ENCODE peak calls at places on chromosomes 2 and 18, in eight cellular contexts. B is fibroblast of lung; L is CD8-positive, alpha-beta memory T cell; F is aorta; Z is PC-3; J is hepatocyte; T is astrocyte; D is right cardiac atrium. U is an unnamed sample. For H3K4me1, the result is how much of the 10 kb centered on the place peaks cover.

GRCh38 chr2:187580462-187581124 is 26.4 kb upstream of the TFPI start:
- DNase-seq in Z (peak), J (peak), L (no peak), F (no peak), D (no peak), B (peak), T (peak), U (peak)

GRCh38 chr2:27095745-27096651 is 9.4 kb downstream of the KHK start:
- DNase-seq in T (no peak), L (no peak), B (peak), J (peak), F (peak), Z (peak), D (peak), U (peak)

GRCh38 chr2:120749506-120750431 is 14.1 kb downstream of the GLI2 start:
- DNase-seq in F (no peak), J (no peak), T (peak), Z (no peak), L (no peak), B (peak), D (no peak), U (no peak)

GRCh38 chr2:99710720-99711612 is 221.1 kb upstream of the REV1 start:
- DNase-seq in D (peak), J (no peak), F (no peak), Z (no peak), B (peak), L (no peak), T (peak), U (no peak)

GRCh38 chr2:181203412-181203811 is 223.0 kb downstream of the UBE2E3 start:
- DNase-seq in Z (peak), F (no peak), D (no peak), B (peak), T (peak), J (peak), L (no peak), U (no peak)

GRCh38 chr2:116687381-116687780 is 1127.1 kb upstream of the DDX18 start:
- DNase-seq in F (no peak), T (no peak), J (no peak), B (no peak), L (no peak), Z (no peak), D (no peak), U (no peak)

GRCh38 chr2:70977605-70978205 is 725 bp upstream of the ANKRD53 start:
- DNase-seq in J (no peak), T (peak), L (no peak), B (peak), Z (peak), D (no peak), F (no peak), U (peak)

GRCh38 chr2:216508229-216508628 is 9.6 kb downstream of the RPL37A start:
- DNase-seq in T (no peak), B (no peak), L (no peak), D (no peak), F (no peak), Z (no peak), J (no peak), U (no peak)

GRCh38 chr18:76957384-76958355 is 135.3 kb downstream of the ZNF236 start:
- DNase-seq in J (no peak), L (no peak), Z (no peak), T (no peak), F (no peak), D (no peak), B (no peak), U (no peak)

GRCh38 chr18:57789105-57789504 is 14.0 kb downstream of the ATP8B1 start:
- DNase-seq in T (peak), J (no peak), D (no peak), L (no peak), F (no peak), B (peak), Z (peak), U (no peak)

GRCh38 chr2:28543316-28544068 is 47.6 kb downstream of the PLB1 start:
- DNase-seq in J (no peak), T (no peak), Z (no peak), D (no peak), F (no peak), L (no peak), B (no peak), U (no peak)

GRCh38 chr18:50560681-50561629 is 1.1 kb downstream of the MAPK4 start:
- DNase-seq in T (no peak), D (peak), F (no peak), L (no peak), J (peak), B (no peak), Z (no peak), U (no peak)

GRCh38 chr2:203909192-203909945 is 27.2 kb upstream of the ICOS start:
- DNase-seq in B (peak), J (peak), Z (peak), F (no peak), D (no peak), T (peak), L (no peak), U (peak)

GRCh38 chr2:207939342-207940108 is 85.8 kb downstream of the PLEKHM3 start:
- DNase-seq in T (no peak), Z (peak), B (no peak), F (no peak), D (no peak), J (peak), L (no peak), U (no peak)

GRCh38 chr2:16538691-16539090 is 126.9 kb downstream of the CYRIA start:
- DNase-seq in J (no peak), B (no peak), T (no peak), F (no peak), Z (no peak), L (no peak), D (no peak), U (no peak)

GRCh38 chr2:23803965-23804542 is 122.9 kb downstream of the ATAD2B start:
- DNase-seq in F (no peak), B (peak), Z (peak), L (no peak), J (peak), D (peak), T (peak), U (no peak)

GRCh38 chr2:105763076-105763475 is 18.4 kb downstream of the NCK2 start:
- DNase-seq in J (no peak), B (no peak), L (no peak), T (no peak), D (no peak), Z (no peak), F (no peak), U (no peak)

GRCh38 chr2:239075918-239076727 is 228.2 kb downstream of the TWIST2 start:
- DNase-seq in D (peak), F (peak), J (no peak), B (no peak), L (no peak), T (no peak), Z (no peak), U (no peak)

GRCh38 chr2:236536727-236537398 is 32.8 kb upstream of the ACKR3 start:
- DNase-seq in D (peak), B (no peak), T (no peak), J (no peak), L (peak), Z (no peak), F (no peak), U (peak)

GRCh38 chr18:71426441-71426840 is 1117.7 kb downstream of the CBLN2 start:
- DNase-seq in F (no peak), B (no peak), T (no peak), L (no peak), J (no peak), D (no peak), Z (no peak), U (no peak)

GRCh38 chr2:148519013-148519412 is 125.5 kb upstream of the EPC2 start:
- DNase-seq in T (no peak), B (no peak), D (no peak), F (no peak), L (no peak), J (no peak), Z (no peak), U (no peak)

GRCh38 chr2:24456610-24457556 is 34.2 kb upstream of the NCOA1 start:
- DNase-seq in B (peak), L (no peak), F (peak), D (peak), T (peak), Z (peak), J (peak), U (no peak)

GRCh38 chr2:25545899-25546298 is 127.5 kb downstream of the DTNB start:
- DNase-seq in F (no peak), T (no peak), J (no peak), B (no peak), Z (no peak), L (no peak), D (no peak), U (no peak)

GRCh38 chr2:104043864-104044263 is 810.1 kb upstream of the POU3F3 start:
- DNase-seq in F (no peak), J (no peak), D (no peak), L (no peak), Z (no peak), T (no peak), B (no peak), U (peak)

GRCh38 chr18:60266558-60266957 is 106.0 kb downstream of the MC4R start:
- DNase-seq in L (no peak), F (no peak), Z (no peak), T (peak), J (no peak), D (peak), B (peak), U (no peak)

DNA sequence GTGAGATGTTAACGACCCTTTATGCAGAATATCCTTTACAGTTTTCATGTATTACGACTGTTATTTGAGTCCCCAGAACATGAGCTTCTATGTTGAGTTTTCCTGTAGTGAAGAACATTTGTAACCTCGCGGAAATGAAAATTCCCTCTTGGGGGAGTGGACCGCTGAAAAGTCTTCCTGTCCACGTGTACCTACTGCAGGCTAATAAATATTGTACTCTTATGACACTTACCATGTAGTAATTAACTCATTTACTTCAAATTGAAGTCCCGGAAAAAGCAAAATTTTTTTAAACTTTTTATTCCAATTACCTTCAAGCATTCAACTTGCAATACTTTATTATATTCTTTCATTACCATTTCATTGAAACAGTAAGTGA is 1.1 kb downstream of the ERLEC1 start:
- DNase-seq in J (peak), Z (peak), T (no peak), B (no peak), F (no peak), L (no peak), D (no peak), U (peak)
- H3K4me1 ChIP-seq in J (under half), Z (under half), T (under half), B (under half), F (under half), L (under half), D (under half), U (under half)

GRCh38 chr2:172251231-172251630 is 148.5 kb upstream of the DLX2 start:
- DNase-seq in L (no peak), F (no peak), B (peak), D (no peak), T (peak), J (no peak), Z (peak), U (no peak)
- H3K4me1 ChIP-seq in L (under half), F (under half), B (under half), D (under half), T (half or more), J (under half), Z (half or more), U (under half)

GRCh38 chr2:84986018-84986417 is 15.1 kb downstream of the KCMF1 start:
- DNase-seq in D (no peak), L (no peak), F (no peak), J (no peak), Z (no peak), T (no peak), B (peak), U (no peak)
- H3K4me1 ChIP-seq in D (under half), L (half or more), F (under half), J (under half), Z (under half), T (under half), B (under half), U (under half)

GRCh38 chr2:108633379-108633778 is 85.9 kb upstream of the RANBP2 start:
- DNase-seq in B (no peak), T (no peak), D (no peak), J (no peak), Z (no peak), F (no peak), L (no peak), U (no peak)
- H3K4me1 ChIP-seq in B (under half), T (under half), D (under half), J (half or more), Z (under half), F (under half), L (under half), U (under half)

GRCh38 chr2:47073641-47074040 is 81.5 kb downstream of the STPG4 start:
- DNase-seq in Z (no peak), F (peak), D (peak), B (no peak), J (no peak), T (no peak), L (no peak), U (no peak)
- H3K4me1 ChIP-seq in Z (half or more), F (under half), D (under half), B (half or more), J (under half), T (half or more), L (under half), U (under half)

GRCh38 chr2:217973008-217973787 is 29.6 kb downstream of the TNS1 start:
- DNase-seq in F (no peak), J (no peak), Z (no peak), L (no peak), D (peak), T (no peak), B (no peak), U (no peak)

GRCh38 chr2:217971166-217971565 is 31.6 kb downstream of the TNS1 start:
- DNase-seq in B (no peak), T (no peak), D (no peak), L (no peak), F (no peak), Z (no peak), J (no peak), U (no peak)

GRCh38 chr2:217972490-217972889 is 30.3 kb downstream of the TNS1 start:
- DNase-seq in L (no peak), D (peak), Z (no peak), B (no peak), J (no peak), T (no peak), F (no peak), U (no peak)

GRCh38 chr2:217970206-217970605 is 32.6 kb downstream of the TNS1 start:
- DNase-seq in D (no peak), L (no peak), J (no peak), T (no peak), B (no peak), F (no peak), Z (no peak), U (no peak)

GRCh38 chr2:217972037-217972436 is 30.8 kb downstream of the TNS1 start:
- DNase-seq in D (no peak), F (no peak), T (no peak), B (no peak), L (no peak), Z (no peak), J (no peak), U (no peak)
- H3K4me1 ChIP-seq in D (under half), F (under half), T (under half), B (under half), L (under half), Z (under half), J (under half), U (under half)

GRCh38 chr18:3248062-3248669 is 565 bp downstream of the MYL12A start:
- DNase-seq in L (no peak), B (peak), J (peak), T (peak), F (no peak), D (no peak), Z (no peak), U (peak)

GRCh38 chr18:3247243-3248061 is at the start of gene MYL12A:
- DNase-seq in B (peak), L (peak), Z (peak), J (peak), T (peak), D (peak), F (peak), U (peak)

GRCh38 chr18:3245185-3245564 is 2.4 kb upstream of the MYL12A start:
- DNase-seq in F (no peak), L (no peak), J (no peak), Z (no peak), D (no peak), B (no peak), T (no peak), U (no peak)

GRCh38 chr18:3245853-3246635 is 1.6 kb upstream of the MYL12A start:
- DNase-seq in Z (peak), B (peak), F (peak), D (peak), L (peak), T (peak), J (peak), U (peak)

GRCh38 chr18:3246636-3247242 is 862 bp upstream of the MYL12A start:
- DNase-seq in J (no peak), L (no peak), T (no peak), B (no peak), Z (peak), F (peak), D (peak), U (peak)
- H3K4me1 ChIP-seq in J (under half), L (under half), T (under half), B (under half), Z (under half), F (under half), D (under half), U (under half)

GRCh38 chr18:45103319-45104070 is 422.8 kb downstream of the SETBP1 start:
- DNase-seq in D (no peak), F (no peak), B (no peak), L (no peak), J (no peak), Z (no peak), T (no peak), U (peak)

GRCh38 chr18:45104071-45104440 is 423.4 kb downstream of the SETBP1 start:
- DNase-seq in L (no peak), B (no peak), J (no peak), Z (no peak), D (no peak), F (no peak), T (no peak), U (peak)

GRCh38 chr18:45107425-45107824 is 426.7 kb downstream of the SETBP1 start:
- DNase-seq in T (peak), B (peak), D (no peak), J (no peak), Z (peak), F (no peak), L (no peak), U (no peak)

GRCh38 chr18:45108754-45109153 is 428.1 kb downstream of the SETBP1 start:
- DNase-seq in D (no peak), F (no peak), T (no peak), Z (no peak), L (no peak), B (no peak), J (no peak), U (no peak)

DNA sequence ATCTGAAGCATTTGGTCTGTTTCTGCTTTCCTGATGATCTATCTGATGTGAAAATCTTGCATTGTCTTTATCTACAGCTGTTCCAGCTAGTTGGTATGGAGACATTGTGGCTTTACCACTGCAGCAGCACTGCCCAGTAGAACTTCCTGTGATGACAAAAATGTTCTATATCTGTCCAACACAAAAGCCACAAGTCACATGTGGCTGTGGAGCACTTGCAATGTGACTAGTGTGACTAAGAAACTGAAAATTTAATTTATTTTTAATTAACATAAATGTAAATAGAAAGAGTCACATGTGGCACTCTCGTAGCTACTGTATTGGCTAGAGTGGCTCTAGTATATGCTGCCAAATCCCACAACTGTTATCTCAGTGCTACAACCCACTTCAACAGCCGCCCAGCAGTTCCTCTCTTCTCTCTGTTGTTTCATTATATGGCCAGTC is 425.7 kb downstream of the SETBP1 start:
- DNase-seq in J (no peak), F (no peak), B (peak), D (no peak), L (no peak), Z (peak), T (peak), U (peak)
- H3K4me1 ChIP-seq in J (under half), F (under half), B (under half), D (under half), L (under half), Z (under half), T (under half), U (half or more)